ENCODE peak calls at places on chromosomes 16 and 17, in ten cellular contexts. L, M, N, Y, Z, X, H, P, D and G are unnamed samples.

GRCh38 chr17:81911277-81911961 is at the start of gene PCYT2:
- DNase-seq in H (peak), M (peak), L (peak), Z (peak), X (peak), N (peak), Y (peak), D (peak), P (peak), G (peak)

GRCh38 chr16:57413301-57413730 is 8.7 kb downstream of the CCL17 start:
- DNase-seq in P (no peak), L (no peak), X (no peak), N (no peak), H (no peak), Z (peak), M (no peak), D (peak), Y (no peak), G (no peak)

GRCh38 chr16:10518479-10519041 is 61.8 kb downstream of the EMP2 start:
- DNase-seq in M (no peak), X (no peak), N (no peak), D (no peak), Y (no peak), H (no peak), Z (no peak), P (no peak), L (no peak), G (no peak)

GRCh38 chr17:34068506-34069035 is 186.5 kb upstream of the CCL2 start:
- DNase-seq in H (no peak), L (no peak), M (no peak), N (no peak), Y (no peak), X (no peak), Z (no peak), D (no peak), P (no peak), G (no peak)

GRCh38 chr17:1548032-1548431 is 14.6 kb downstream of the PITPNA start:
- DNase-seq in P (no peak), M (no peak), L (no peak), Z (no peak), N (no peak), Y (no peak), H (no peak), X (no peak), D (no peak), G (no peak)

GRCh38 chr16:50662306-50662940 is 18.7 kb downstream of the SNX20 start:
- DNase-seq in N (no peak), M (no peak), H (no peak), Z (no peak), L (no peak), X (no peak), Y (no peak), D (no peak), P (no peak), G (no peak)

GRCh38 chr16:30929167-30929566 is 5.8 kb downstream of the FBXL19 start:
- DNase-seq in P (no peak), M (no peak), X (no peak), Z (no peak), Y (no peak), N (no peak), L (no peak), D (no peak), H (no peak), G (no peak)

GRCh38 chr16:10852948-10853347 is 24.1 kb upstream of the CIITA start:
- DNase-seq in N (no peak), X (no peak), P (no peak), Y (no peak), H (no peak), Z (no peak), M (no peak), D (no peak), L (no peak), G (no peak)

GRCh38 chr17:37818689-37819088 is 73.8 kb upstream of the HNF1B start:
- DNase-seq in X (peak), Z (peak), D (no peak), N (peak), L (no peak), M (peak), P (no peak), H (no peak), Y (no peak), G (no peak)

GRCh38 chr16:15966420-15967222 is 17.2 kb downstream of the ABCC1 start:
- DNase-seq in M (peak), X (peak), Y (no peak), L (peak), Z (no peak), H (no peak), P (no peak), N (peak), D (no peak), G (no peak)

GRCh38 chr16:2790631-2791030 is 3.3 kb upstream of the PRSS33 start:
- DNase-seq in X (no peak), D (no peak), M (no peak), N (no peak), Z (no peak), P (no peak), H (no peak), Y (no peak), L (no peak), G (no peak)

GRCh38 chr17:20032636-20033035 is 23.5 kb downstream of the SPECC1 start:
- DNase-seq in Y (no peak), H (no peak), M (no peak), P (no peak), D (no peak), L (no peak), Z (no peak), N (no peak), X (no peak), G (no peak)

GRCh38 chr17:42901535-42902229 is 1.1 kb downstream of the G6PC1 start:
- DNase-seq in D (no peak), X (no peak), M (no peak), H (no peak), L (no peak), P (no peak), N (no peak), Y (no peak), Z (no peak), G (no peak)

GRCh38 chr17:57750109-57750845 is 5.2 kb upstream of the CCDC182 start:
- DNase-seq in N (no peak), Y (no peak), D (peak), X (no peak), Z (no peak), M (no peak), H (no peak), P (no peak), L (no peak), G (no peak)

GRCh38 chr16:20094157-20094556 is 20.5 kb upstream of the GPR139 start:
- DNase-seq in L (no peak), N (no peak), H (peak), Z (no peak), X (no peak), D (no peak), Y (no peak), M (no peak), P (no peak), G (no peak)

GRCh38 chr16:51407199-51407598 is 256.1 kb upstream of the SALL1 start:
- DNase-seq in L (no peak), P (no peak), Y (no peak), H (no peak), Z (no peak), M (no peak), D (no peak), X (no peak), N (peak), G (no peak)

GRCh38 chr17:78893684-78894083 is 9.3 kb downstream of the CEP295NL start:
- DNase-seq in P (no peak), H (no peak), M (no peak), Z (no peak), L (no peak), D (no peak), N (no peak), X (no peak), Y (no peak), G (no peak)

GRCh38 chr17:55734128-55734781 is 11.6 kb upstream of the TMEM100 start:
- DNase-seq in Y (no peak), D (peak), P (no peak), X (peak), H (peak), N (peak), Z (no peak), L (no peak), M (no peak), G (no peak)

GRCh38 chr16:70578035-70578434 is 54.4 kb downstream of the SF3B3 start:
- DNase-seq in Z (peak), X (peak), N (no peak), L (no peak), M (no peak), Y (no peak), P (no peak), H (no peak), D (no peak), G (no peak)

GRCh38 chr16:86508947-86509758 is 1.2 kb upstream of the FOXF1 start:
- DNase-seq in M (no peak), P (peak), Z (no peak), Y (no peak), L (peak), D (no peak), X (peak), N (peak), H (peak), G (no peak)

GRCh38 chr16:86507173-86508027 is 2.9 kb upstream of the FOXF1 start:
- DNase-seq in L (peak), Y (no peak), D (no peak), X (no peak), P (peak), Z (no peak), H (no peak), M (no peak), N (no peak), G (no peak)

GRCh38 chr16:86505899-86506864 is 4.1 kb upstream of the FOXF1 start:
- DNase-seq in L (no peak), X (no peak), Z (no peak), N (no peak), Y (no peak), M (no peak), D (no peak), H (no peak), P (peak), G (no peak)

GRCh38 chr16:86509759-86510464 is 415 bp upstream of the FOXF1 start:
- DNase-seq in N (peak), Z (no peak), L (peak), H (peak), D (no peak), Y (no peak), P (peak), X (peak), M (no peak), G (no peak)

GRCh38 chr16:86508028-86508946 is 2.0 kb upstream of the FOXF1 start:
- DNase-seq in L (peak), Y (no peak), X (peak), D (no peak), H (peak), M (no peak), Z (no peak), N (peak), P (peak), G (no peak)
- H2AFZ ChIP-seq in L (peak), Y (no peak), X (peak), D (no peak), H (peak), M (no peak), Z (no peak), N (no peak), P (no peak), G (no peak)

DNA sequence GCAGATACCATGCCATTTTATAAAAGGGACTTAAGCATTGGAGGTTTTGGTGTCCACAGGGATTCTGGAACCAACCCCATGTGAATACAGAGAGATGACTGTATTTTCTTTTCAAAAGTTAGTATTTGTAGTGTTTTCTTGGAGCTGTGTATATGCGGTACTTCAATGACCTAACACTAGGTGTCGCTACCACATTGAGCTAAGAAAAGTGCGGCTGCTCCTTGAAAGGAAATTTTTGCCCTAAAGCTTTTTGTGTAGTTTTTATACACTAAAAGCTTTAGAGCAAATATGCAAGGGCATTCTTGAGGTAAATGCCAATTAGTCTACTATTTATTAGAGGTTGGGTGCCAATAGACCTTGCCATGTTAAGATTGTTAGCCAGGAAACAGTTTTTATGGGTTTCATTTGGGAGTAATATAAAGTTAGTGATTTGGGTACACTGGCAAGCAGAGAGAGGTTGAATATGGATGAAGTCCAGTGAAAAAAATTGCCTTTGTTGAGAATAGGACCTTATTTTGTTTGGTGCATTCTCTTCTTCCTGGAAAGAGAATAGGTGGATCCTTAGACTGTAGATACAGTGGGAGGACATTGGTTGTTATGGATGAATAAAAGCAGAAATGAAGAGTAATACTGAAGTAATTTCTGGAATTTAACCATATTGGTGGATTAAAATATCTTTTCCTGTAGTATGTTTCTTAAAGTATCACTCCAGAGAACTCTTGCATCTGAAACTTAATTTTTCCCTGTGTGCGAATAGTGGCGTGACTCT is 43.3 kb downstream of the BCAS3 start:
- DNase-seq in Y (peak), Z (peak), H (peak), M (peak), X (peak), N (peak), P (peak), L (peak), D (peak), G (peak)
- H2AFZ ChIP-seq in Y (no peak), Z (no peak), H (no peak), M (no peak), X (peak), N (peak), P (peak), L (no peak), D (no peak), G (no peak)

GRCh38 chr17:60137731-60138130 is 12.0 kb upstream of the CA4 start:
- DNase-seq in Y (no peak), L (no peak), M (no peak), P (no peak), H (no peak), Z (no peak), D (no peak), N (no peak), X (no peak), G (no peak)

GRCh38 chr17:60139438-60140285 is 10.1 kb upstream of the CA4 start:
- DNase-seq in D (no peak), H (peak), Y (peak), M (no peak), P (peak), X (peak), L (peak), Z (no peak), N (peak), G (peak)

GRCh38 chr17:60142872-60143499 is 6.8 kb upstream of the CA4 start:
- DNase-seq in M (peak), L (peak), X (peak), P (peak), Z (peak), D (peak), H (peak), N (peak), Y (peak), G (peak)

GRCh38 chr17:60138769-60139437 is 10.9 kb upstream of the CA4 start:
- DNase-seq in D (no peak), Z (no peak), N (no peak), Y (no peak), M (no peak), H (peak), X (no peak), L (no peak), P (no peak), G (no peak)

DNA sequence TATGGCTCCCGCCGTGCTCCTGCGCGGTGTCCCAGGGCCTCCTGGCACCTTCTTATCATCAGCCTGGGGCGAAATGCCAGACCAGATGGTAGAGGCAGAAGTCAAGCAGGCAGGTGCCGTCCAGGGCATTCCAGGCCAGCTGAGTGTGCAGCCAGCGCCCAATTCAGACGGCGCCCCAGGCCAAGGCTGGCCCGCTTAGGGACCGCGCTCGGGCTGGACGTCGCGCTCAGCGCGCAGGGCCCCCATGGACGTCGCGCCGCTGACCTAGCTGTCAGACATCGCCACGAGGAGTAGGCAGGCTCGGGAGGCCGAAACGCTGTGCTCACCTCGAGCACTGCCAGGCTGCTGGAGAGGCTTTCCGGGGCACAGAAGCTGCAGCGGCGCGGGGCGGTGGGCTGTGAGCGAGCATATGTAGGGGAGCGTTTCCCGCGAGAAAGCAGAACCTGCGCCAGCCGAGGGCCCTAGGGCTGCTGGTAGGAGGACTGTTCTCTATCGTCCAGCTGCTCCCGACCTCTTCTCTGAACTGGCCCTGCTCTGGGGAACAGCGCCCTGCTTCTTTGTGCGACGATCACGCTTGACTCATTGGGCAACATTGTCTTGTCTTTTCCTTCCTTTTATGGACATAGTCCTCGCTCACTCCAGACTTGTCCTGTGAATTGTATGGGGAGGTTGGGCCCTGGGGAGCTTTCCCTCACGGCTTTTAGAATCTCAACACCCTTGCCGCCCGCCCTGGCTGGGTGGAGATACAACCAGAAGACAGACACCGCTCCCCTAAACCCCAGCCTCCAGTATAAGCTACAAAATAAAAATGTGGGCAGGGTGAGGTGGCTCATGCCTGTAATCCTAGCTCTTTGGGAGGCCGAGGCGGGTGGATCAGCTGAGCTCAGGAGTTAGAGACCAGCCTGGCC is 8.4 kb upstream of the CA4 start:
- DNase-seq in N (no peak), L (peak), Y (no peak), X (peak), M (no peak), D (no peak), H (peak), P (no peak), Z (no peak), G (no peak)
- H2AFZ ChIP-seq in N (peak), L (no peak), Y (no peak), X (peak), M (no peak), D (no peak), H (peak), P (peak), Z (no peak), G (no peak)

DNA sequence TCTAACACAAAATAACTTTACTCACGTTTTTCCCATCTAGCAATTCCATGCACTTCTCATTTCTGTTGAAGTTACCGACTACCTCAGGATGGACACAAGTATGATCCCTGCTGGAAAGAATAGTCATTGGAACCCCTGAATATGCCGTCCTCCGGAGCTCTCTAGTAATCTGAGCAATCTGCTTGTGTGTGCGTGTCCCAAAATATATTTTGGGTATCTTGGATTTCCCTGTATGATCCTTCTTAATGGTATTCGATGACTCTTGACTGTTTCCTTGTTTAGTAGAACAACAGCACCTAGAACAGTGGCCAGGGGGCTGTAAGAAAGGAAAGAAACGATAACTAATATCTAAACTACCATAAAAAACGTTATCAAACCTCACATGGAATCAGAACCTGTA is 54.9 kb downstream of the BRIP1 start:
- DNase-seq in Z (no peak), X (no peak), N (no peak), H (no peak), L (no peak), Y (no peak), M (no peak), P (no peak), D (no peak), G (no peak)
- H2AFZ ChIP-seq in Z (no peak), X (no peak), N (no peak), H (no peak), L (no peak), Y (no peak), M (no peak), P (no peak), D (no peak), G (no peak)

GRCh38 chr16:4322121-4323035 is 6.5 kb downstream of the GLIS2 start:
- DNase-seq in Z (no peak), M (no peak), D (no peak), N (no peak), L (no peak), Y (no peak), H (no peak), X (no peak), P (no peak), G (no peak)
- H2AFZ ChIP-seq in Z (no peak), M (no peak), D (no peak), N (no peak), L (no peak), Y (no peak), H (no peak), X (no peak), P (no peak), G (no peak)

GRCh38 chr16:72530434-72530833 is 358.5 kb upstream of the PMFBP1 start:
- DNase-seq in X (peak), D (no peak), M (peak), L (peak), Z (peak), N (peak), Y (no peak), P (no peak), H (peak), G (no peak)
- H2AFZ ChIP-seq in X (peak), D (no peak), M (no peak), L (no peak), Z (no peak), N (no peak), Y (no peak), P (no peak), H (no peak), G (no peak)

GRCh38 chr16:86565644-86566511 is 751 bp upstream of the FOXC2 start:
- DNase-seq in L (no peak), Y (no peak), N (no peak), M (no peak), H (peak), D (no peak), Z (no peak), P (no peak), X (no peak), G (no peak)
- H2AFZ ChIP-seq in L (peak), Y (no peak), N (peak), M (no peak), H (peak), D (no peak), Z (no peak), P (peak), X (peak), G (no peak)

DNA sequence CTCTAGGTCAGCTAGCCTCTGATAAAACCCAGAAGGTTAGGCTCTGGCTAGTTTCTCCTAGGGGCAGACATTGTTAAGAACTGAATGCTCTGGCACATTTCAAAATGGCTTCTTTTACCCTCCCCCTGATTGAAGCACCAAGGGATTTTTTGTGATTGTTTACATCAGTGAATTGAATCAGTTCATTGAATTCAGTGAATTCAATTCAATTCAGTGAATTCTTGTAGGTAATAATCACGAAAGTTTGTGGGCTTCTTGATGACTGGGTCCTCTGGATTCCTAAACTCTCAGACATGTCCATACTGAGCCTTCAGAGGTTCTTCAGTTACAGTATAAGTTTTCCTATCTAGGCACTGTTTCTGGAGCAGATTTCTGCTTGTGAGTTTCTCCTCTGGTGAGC is 135.2 kb upstream of the ELAC2 start:
- DNase-seq in D (no peak), L (no peak), Y (no peak), H (no peak), P (no peak), X (peak), M (no peak), Z (no peak), N (peak), G (no peak)
- H2AFZ ChIP-seq in D (no peak), L (no peak), Y (no peak), H (peak), P (peak), X (peak), M (no peak), Z (no peak), N (peak), G (no peak)